ENCODE peak calls at places on chromosomes 16 and 17, in eight cellular contexts. O, Q, G, W, L, C, S and U are unnamed samples.

GRCh38 chr17:16374129-16374528 is 6.8 kb upstream of the UBB start:
- DNase-seq in O (no peak), Q (no peak), G (no peak), W (no peak), L (no peak), C (no peak), S (no peak), U (no peak)

GRCh38 chr16:4347010-4347409 is 4.1 kb downstream of the PAM16 start:
- DNase-seq in O (no peak), Q (no peak), G (no peak), W (no peak), L (no peak), C (no peak), S (no peak), U (no peak)

GRCh38 chr17:57866319-57866718 is 16.5 kb upstream of the MRPS23 start:
- DNase-seq in O (no peak), Q (peak; percentile 23), G (no peak), W (no peak), L (no peak), C (no peak), S (no peak), U (no peak)

GRCh38 chr17:75270966-75271232 is at the start of gene MIF4GD:
- DNase-seq in O (no peak), Q (no peak), G (no peak), W (no peak), L (no peak), C (no peak), S (no peak), U (no peak)

GRCh38 chr16:79146-80054 is 1.4 kb downstream of the MPG start:
- DNase-seq in O (no peak), Q (no peak), G (no peak), W (no peak), L (no peak), C (no peak), S (no peak), U (no peak)

GRCh38 chr16:74774223-74775139 is at the start of gene FA2H:
- DNase-seq in O (peak; percentile 27), Q (peak; percentile 70), G (no peak), W (peak; percentile 52), L (peak; percentile 60), C (peak; percentile 83), S (peak; percentile 62), U (peak; percentile 6)

GRCh38 chr17:62807812-62808575 is at the start of gene MARCHF10:
- DNase-seq in O (no peak), Q (no peak), G (no peak), W (peak; percentile 7), L (peak; percentile 2), C (peak; percentile 36), S (peak; percentile 28), U (no peak)

GRCh38 chr17:30476726-30477082 is 504 bp upstream of the GOSR1 start:
- DNase-seq in O (no peak), Q (no peak), G (no peak), W (no peak), L (no peak), C (peak; percentile 29), S (peak; percentile 44), U (no peak)

GRCh38 chr16:11264155-11264832 is 4.8 kb downstream of the TNP2 start:
- DNase-seq in O (no peak), Q (no peak), G (no peak), W (no peak), L (no peak), C (no peak), S (no peak), U (no peak)

GRCh38 chr16:79809376-79809775 is 208.8 kb upstream of the MAF start:
- DNase-seq in O (no peak), Q (no peak), G (no peak), W (no peak), L (no peak), C (no peak), S (no peak), U (no peak)

GRCh38 chr17:70968302-70968701 is 799.0 kb downstream of the KCNJ2 start:
- DNase-seq in O (no peak), Q (no peak), G (no peak), W (no peak), L (no peak), C (no peak), S (peak; percentile 66), U (no peak)

GRCh38 chr17:41739661-41740352 is 5.4 kb upstream of the HAP1 start:
- DNase-seq in O (no peak), Q (no peak), G (no peak), W (no peak), L (no peak), C (no peak), S (peak; percentile 81), U (peak; percentile 12)

GRCh38 chr16:62638964-62639861 is 603.0 kb upstream of the CDH8 start:
- DNase-seq in O (no peak), Q (no peak), G (no peak), W (no peak), L (no peak), C (no peak), S (no peak), U (no peak)

GRCh38 chr17:48068491-48068961 is 20.4 kb downstream of the NFE2L1 start:
- DNase-seq in O (no peak), Q (no peak), G (no peak), W (no peak), L (no peak), C (peak; percentile 27), S (peak; percentile 58), U (no peak)

GRCh38 chr16:23771642-23772041 is 16.8 kb downstream of the CHP2 start:
- DNase-seq in O (no peak), Q (no peak), G (no peak), W (no peak), L (no peak), C (no peak), S (no peak), U (no peak)

GRCh38 chr17:1422907-1423306 is 22.9 kb upstream of the YWHAE start:
- DNase-seq in O (no peak), Q (no peak), G (peak; percentile 91), W (no peak), L (no peak), C (no peak), S (peak; percentile 95), U (no peak)

GRCh38 chr17:80981062-80981902 is 10.4 kb upstream of the CHMP6 start:
- DNase-seq in O (peak; percentile 35), Q (no peak), G (no peak), W (no peak), L (peak; percentile 51), C (peak; percentile 44), S (no peak), U (no peak)

GRCh38 chr16:50668368-50669008 is 12.6 kb downstream of the SNX20 start:
- DNase-seq in O (no peak), Q (no peak), G (no peak), W (no peak), L (no peak), C (no peak), S (no peak), U (no peak)

GRCh38 chr17:17044846-17045561 is 2.7 kb downstream of the MPRIP start:
- DNase-seq in O (no peak), Q (no peak), G (no peak), W (no peak), L (no peak), C (no peak), S (peak; percentile 90), U (no peak)

GRCh38 chr17:39054111-39054645 is 87.0 kb upstream of the FBXO47 start:
- DNase-seq in O (no peak), Q (no peak), G (no peak), W (no peak), L (no peak), C (no peak), S (no peak), U (no peak)

GRCh38 chr16:73735018-73735417 is 561.6 kb upstream of the PSMD7 start:
- DNase-seq in O (no peak), Q (no peak), G (peak; percentile 36), W (no peak), L (no peak), C (peak; percentile 16), S (peak; percentile 86), U (no peak)

GRCh38 chr17:58587713-58588117 is 73.3 kb upstream of the MTMR4 start:
- DNase-seq in O (peak; percentile 18), Q (peak; percentile 48), G (no peak), W (peak; percentile 24), L (peak; percentile 35), C (peak; percentile 54), S (peak; percentile 33), U (peak; percentile 3)

GRCh38 chr16:68374961-68375660 is 64.3 kb downstream of the PRMT7 start:
- DNase-seq in O (no peak), Q (no peak), G (no peak), W (no peak), L (no peak), C (no peak), S (no peak), U (no peak)